ENCODE peak calls at places on chromosomes 2 and 18, in ten cellular contexts. One of them, this sample, is unnamed.

GRCh38 chr18:75384144-75384543 is 43.4 kb downstream of the SMIM21 start:
- DNase-seq in A673: no peak
- DNase-seq in BE2C: no peak
- DNase-seq in thoracic aorta: no peak
- DNase-seq in astrocyte of the spinal cord: no peak
- DNase-seq in prostate gland: no peak
- DNase-seq in right atrium auricular region: no peak
- DNase-seq in fibroblast of villous mesenchyme: no peak
- DNase-seq in fibroblast of the aortic adventitia: no peak
- DNase-seq in fibroblast of lung: no peak
- DNase-seq in this sample: no peak

GRCh38 chr2:58516695-58517094 is 275.6 kb upstream of the FANCL start:
- DNase-seq in fibroblast of lung: no peak
- DNase-seq in fibroblast of the aortic adventitia: no peak
- DNase-seq in right atrium auricular region: no peak
- DNase-seq in prostate gland: no peak
- DNase-seq in astrocyte of the spinal cord: no peak
- DNase-seq in A673: no peak
- DNase-seq in thoracic aorta: no peak
- DNase-seq in BE2C: no peak
- DNase-seq in fibroblast of villous mesenchyme: no peak
- DNase-seq in this sample: no peak

GRCh38 chr2:43576983-43577892 is 18.6 kb downstream of the THADA start:
- DNase-seq in astrocyte of the spinal cord: peak
- DNase-seq in fibroblast of the aortic adventitia: peak
- DNase-seq in fibroblast of lung: peak
- DNase-seq in BE2C: peak
- DNase-seq in A673: peak
- DNase-seq in prostate gland: peak
- DNase-seq in right atrium auricular region: no peak
- DNase-seq in thoracic aorta: no peak
- DNase-seq in fibroblast of villous mesenchyme: peak
- DNase-seq in this sample: no peak

GRCh38 chr2:80560298-80560697 is 255.7 kb upstream of the LRRTM1 start:
- DNase-seq in BE2C: no peak
- DNase-seq in thoracic aorta: no peak
- DNase-seq in fibroblast of villous mesenchyme: no peak
- DNase-seq in right atrium auricular region: no peak
- DNase-seq in astrocyte of the spinal cord: no peak
- DNase-seq in fibroblast of lung: no peak
- DNase-seq in A673: no peak
- DNase-seq in prostate gland: no peak
- DNase-seq in fibroblast of the aortic adventitia: no peak
- DNase-seq in this sample: no peak

GRCh38 chr18:73099759-73100158 is 232.0 kb upstream of the NETO1 start:
- DNase-seq in right atrium auricular region: no peak
- DNase-seq in astrocyte of the spinal cord: no peak
- DNase-seq in prostate gland: no peak
- DNase-seq in fibroblast of the aortic adventitia: no peak
- DNase-seq in fibroblast of villous mesenchyme: no peak
- DNase-seq in BE2C: no peak
- DNase-seq in fibroblast of lung: no peak
- DNase-seq in A673: no peak
- DNase-seq in thoracic aorta: no peak
- DNase-seq in this sample: no peak

GRCh38 chr2:205680067-205680466 is 2.2 kb upstream of the NRP2 start:
- DNase-seq in prostate gland: no peak
- DNase-seq in right atrium auricular region: no peak
- DNase-seq in BE2C: peak
- DNase-seq in A673: peak
- DNase-seq in fibroblast of lung: peak
- DNase-seq in fibroblast of the aortic adventitia: peak
- DNase-seq in fibroblast of villous mesenchyme: peak
- DNase-seq in astrocyte of the spinal cord: peak
- DNase-seq in thoracic aorta: no peak
- DNase-seq in this sample: peak

GRCh38 chr2:151904807-151905206 is 76.6 kb upstream of the ARL5A start:
- DNase-seq in right atrium auricular region: no peak
- DNase-seq in thoracic aorta: no peak
- DNase-seq in fibroblast of the aortic adventitia: peak
- DNase-seq in fibroblast of villous mesenchyme: no peak
- DNase-seq in prostate gland: no peak
- DNase-seq in A673: no peak
- DNase-seq in BE2C: no peak
- DNase-seq in fibroblast of lung: no peak
- DNase-seq in astrocyte of the spinal cord: no peak
- DNase-seq in this sample: no peak

GRCh38 chr2:169159686-169160085 is 90.3 kb downstream of the DHRS9 start:
- DNase-seq in astrocyte of the spinal cord: no peak
- DNase-seq in thoracic aorta: no peak
- DNase-seq in BE2C: no peak
- DNase-seq in A673: peak
- DNase-seq in fibroblast of villous mesenchyme: no peak
- DNase-seq in right atrium auricular region: no peak
- DNase-seq in fibroblast of lung: no peak
- DNase-seq in prostate gland: no peak
- DNase-seq in fibroblast of the aortic adventitia: no peak
- DNase-seq in this sample: no peak

GRCh38 chr2:8658064-8658862 is 23.6 kb upstream of the ID2 start:
- DNase-seq in fibroblast of villous mesenchyme: no peak
- DNase-seq in right atrium auricular region: no peak
- DNase-seq in fibroblast of lung: no peak
- DNase-seq in prostate gland: no peak
- DNase-seq in BE2C: no peak
- DNase-seq in A673: no peak
- DNase-seq in thoracic aorta: no peak
- DNase-seq in astrocyte of the spinal cord: no peak
- DNase-seq in fibroblast of the aortic adventitia: no peak
- DNase-seq in this sample: no peak

GRCh38 chr18:36872329-36872728 is 43.4 kb downstream of the KIAA1328 start:
- DNase-seq in astrocyte of the spinal cord: peak
- DNase-seq in fibroblast of lung: no peak
- DNase-seq in right atrium auricular region: no peak
- DNase-seq in A673: no peak
- DNase-seq in prostate gland: no peak
- DNase-seq in BE2C: no peak
- DNase-seq in fibroblast of the aortic adventitia: no peak
- DNase-seq in thoracic aorta: no peak
- DNase-seq in fibroblast of villous mesenchyme: no peak
- DNase-seq in this sample: no peak

GRCh38 chr2:127428057-127428814 is 10.0 kb downstream of the PROC start:
- DNase-seq in fibroblast of villous mesenchyme: no peak
- DNase-seq in A673: no peak
- DNase-seq in fibroblast of the aortic adventitia: no peak
- DNase-seq in right atrium auricular region: peak
- DNase-seq in thoracic aorta: no peak
- DNase-seq in prostate gland: no peak
- DNase-seq in BE2C: no peak
- DNase-seq in astrocyte of the spinal cord: no peak
- DNase-seq in fibroblast of lung: no peak
- DNase-seq in this sample: no peak

GRCh38 chr18:58996131-58996632 is 131.5 kb downstream of the ZNF532 start:
- DNase-seq in fibroblast of villous mesenchyme: peak
- DNase-seq in thoracic aorta: no peak
- DNase-seq in BE2C: no peak
- DNase-seq in prostate gland: no peak
- DNase-seq in fibroblast of lung: peak
- DNase-seq in astrocyte of the spinal cord: peak
- DNase-seq in A673: peak
- DNase-seq in right atrium auricular region: no peak
- DNase-seq in fibroblast of the aortic adventitia: peak
- DNase-seq in this sample: no peak

GRCh38 chr2:32622570-32623310 is 5.1 kb upstream of the TTC27 start:
- DNase-seq in prostate gland: no peak
- DNase-seq in fibroblast of villous mesenchyme: no peak
- DNase-seq in A673: no peak
- DNase-seq in right atrium auricular region: no peak
- DNase-seq in BE2C: no peak
- DNase-seq in thoracic aorta: no peak
- DNase-seq in astrocyte of the spinal cord: no peak
- DNase-seq in fibroblast of the aortic adventitia: peak
- DNase-seq in fibroblast of lung: no peak
- DNase-seq in this sample: no peak

GRCh38 chr2:175914846-175915245 is 87.2 kb downstream of the LNPK start:
- DNase-seq in A673: no peak
- DNase-seq in right atrium auricular region: no peak
- DNase-seq in fibroblast of the aortic adventitia: no peak
- DNase-seq in fibroblast of lung: no peak
- DNase-seq in astrocyte of the spinal cord: no peak
- DNase-seq in thoracic aorta: no peak
- DNase-seq in BE2C: no peak
- DNase-seq in fibroblast of villous mesenchyme: no peak
- DNase-seq in prostate gland: no peak
- DNase-seq in this sample: no peak

GRCh38 chr2:43355399-43355798 is 129.0 kb upstream of the ZFP36L2 start:
- DNase-seq in A673: no peak
- DNase-seq in astrocyte of the spinal cord: no peak
- DNase-seq in thoracic aorta: no peak
- DNase-seq in prostate gland: no peak
- DNase-seq in fibroblast of the aortic adventitia: no peak
- DNase-seq in fibroblast of lung: no peak
- DNase-seq in fibroblast of villous mesenchyme: no peak
- DNase-seq in right atrium auricular region: no peak
- DNase-seq in BE2C: no peak
- DNase-seq in this sample: no peak

GRCh38 chr2:204720874-204721273 is 175.6 kb downstream of the PARD3B start:
- DNase-seq in A673: no peak
- DNase-seq in fibroblast of villous mesenchyme: no peak
- DNase-seq in thoracic aorta: no peak
- DNase-seq in fibroblast of lung: no peak
- DNase-seq in astrocyte of the spinal cord: no peak
- DNase-seq in BE2C: no peak
- DNase-seq in fibroblast of the aortic adventitia: no peak
- DNase-seq in right atrium auricular region: no peak
- DNase-seq in prostate gland: no peak
- DNase-seq in this sample: no peak

GRCh38 chr2:239204143-239204875 is 196.5 kb downstream of the HDAC4 start:
- DNase-seq in right atrium auricular region: no peak
- DNase-seq in fibroblast of the aortic adventitia: no peak
- DNase-seq in fibroblast of lung: no peak
- DNase-seq in BE2C: no peak
- DNase-seq in prostate gland: no peak
- DNase-seq in fibroblast of villous mesenchyme: no peak
- DNase-seq in astrocyte of the spinal cord: no peak
- DNase-seq in A673: no peak
- DNase-seq in thoracic aorta: no peak
- DNase-seq in this sample: no peak

GRCh38 chr2:204468689-204469429 is 76.4 kb upstream of the PARD3B start:
- DNase-seq in astrocyte of the spinal cord: peak
- DNase-seq in prostate gland: no peak
- DNase-seq in fibroblast of the aortic adventitia: peak
- DNase-seq in A673: peak
- DNase-seq in right atrium auricular region: no peak
- DNase-seq in BE2C: peak
- DNase-seq in fibroblast of villous mesenchyme: peak
- DNase-seq in fibroblast of lung: peak
- DNase-seq in thoracic aorta: no peak
- DNase-seq in this sample: no peak

GRCh38 chr2:113278073-113278811 is 479 bp downstream of the PAX8 start:
- DNase-seq in fibroblast of lung: no peak
- DNase-seq in fibroblast of villous mesenchyme: no peak
- DNase-seq in thoracic aorta: no peak
- DNase-seq in fibroblast of the aortic adventitia: no peak
- DNase-seq in prostate gland: no peak
- DNase-seq in right atrium auricular region: no peak
- DNase-seq in A673: no peak
- DNase-seq in astrocyte of the spinal cord: no peak
- DNase-seq in BE2C: no peak
- DNase-seq in this sample: no peak
- H3K4me3 ChIP-seq in fibroblast of lung: no peak
- H3K4me3 ChIP-seq in fibroblast of villous mesenchyme: no peak
- H3K4me3 ChIP-seq in thoracic aorta: peak
- H3K4me3 ChIP-seq in fibroblast of the aortic adventitia: no peak
- H3K4me3 ChIP-seq in prostate gland: no peak
- H3K4me3 ChIP-seq in right atrium auricular region: no peak
- H3K4me3 ChIP-seq in A673: no peak
- H3K4me3 ChIP-seq in astrocyte of the spinal cord: no peak
- H3K4me3 ChIP-seq in BE2C: no peak
- H3K4me3 ChIP-seq in this sample: no peak

DNA sequence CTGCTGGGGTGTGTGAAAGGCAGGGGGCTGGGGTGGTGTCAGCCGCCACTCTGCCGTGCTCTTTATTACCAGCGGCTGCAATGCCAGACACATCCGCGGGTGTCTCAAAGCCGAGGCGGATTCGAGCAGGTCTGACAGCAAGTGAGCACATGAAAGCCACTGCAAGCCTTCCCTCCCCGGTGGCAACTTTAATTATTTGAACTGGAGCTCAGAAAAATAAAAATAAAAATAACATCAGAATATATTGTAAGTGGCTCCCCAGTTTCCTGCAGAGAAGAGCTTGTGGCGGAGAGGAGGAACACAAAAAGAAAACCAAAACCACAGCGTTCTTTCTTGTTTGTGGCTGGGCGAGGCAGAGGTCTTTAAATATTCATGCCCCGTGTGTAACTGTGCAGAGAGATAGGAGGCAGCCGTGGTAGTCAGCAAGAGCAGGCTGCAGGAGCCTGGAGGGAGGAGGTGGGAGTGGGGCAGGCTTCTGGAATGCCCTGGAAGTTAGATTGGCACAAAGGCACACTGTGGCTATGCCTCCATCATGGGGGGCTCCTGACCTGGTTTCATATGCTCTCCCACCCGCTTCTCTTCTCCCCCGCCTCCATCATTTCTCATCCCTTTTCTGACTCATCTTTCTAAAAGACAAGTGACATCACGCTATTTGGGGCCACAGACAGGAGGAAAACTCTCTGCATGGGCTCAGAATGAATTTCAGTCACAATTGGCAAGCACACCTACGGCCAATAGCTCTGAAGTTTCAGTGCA is 199.8 kb downstream of the CLIP4 start:
- DNase-seq in fibroblast of villous mesenchyme: no peak
- DNase-seq in thoracic aorta: no peak
- DNase-seq in A673: peak
- DNase-seq in fibroblast of the aortic adventitia: no peak
- DNase-seq in fibroblast of lung: no peak
- DNase-seq in right atrium auricular region: peak
- DNase-seq in astrocyte of the spinal cord: peak
- DNase-seq in BE2C: peak
- DNase-seq in prostate gland: peak
- DNase-seq in this sample: no peak
- TF ChIP-seq CTCF in fibroblast of villous mesenchyme: no peak
- TF ChIP-seq CTCF in thoracic aorta: no peak
- TF ChIP-seq CTCF in A673: peak
- TF ChIP-seq CTCF in fibroblast of the aortic adventitia: no peak
- TF ChIP-seq CTCF in fibroblast of lung: no peak
- TF ChIP-seq CTCF in right atrium auricular region: no peak
- TF ChIP-seq CTCF in astrocyte of the spinal cord: peak
- TF ChIP-seq CTCF in BE2C: peak
- TF ChIP-seq CTCF in prostate gland: no peak
- TF ChIP-seq CTCF in this sample: no peak

GRCh38 chr2:47072728-47073191 is 82.3 kb downstream of the STPG4 start:
- DNase-seq in fibroblast of lung: no peak
- DNase-seq in right atrium auricular region: no peak
- DNase-seq in astrocyte of the spinal cord: no peak
- DNase-seq in A673: no peak
- DNase-seq in prostate gland: no peak
- DNase-seq in fibroblast of villous mesenchyme: no peak
- DNase-seq in BE2C: peak
- DNase-seq in fibroblast of the aortic adventitia: no peak
- DNase-seq in thoracic aorta: no peak
- DNase-seq in this sample: no peak
- H3K4me3 ChIP-seq in fibroblast of lung: no peak
- H3K4me3 ChIP-seq in right atrium auricular region: no peak
- H3K4me3 ChIP-seq in astrocyte of the spinal cord: no peak
- H3K4me3 ChIP-seq in A673: no peak
- H3K4me3 ChIP-seq in prostate gland: no peak
- H3K4me3 ChIP-seq in fibroblast of villous mesenchyme: no peak
- H3K4me3 ChIP-seq in BE2C: peak
- H3K4me3 ChIP-seq in fibroblast of the aortic adventitia: no peak
- H3K4me3 ChIP-seq in thoracic aorta: peak
- H3K4me3 ChIP-seq in this sample: no peak

GRCh38 chr2:23449831-23450331 is 64.9 kb downstream of the KLHL29 start:
- DNase-seq in fibroblast of villous mesenchyme: no peak
- DNase-seq in prostate gland: no peak
- DNase-seq in thoracic aorta: no peak
- DNase-seq in fibroblast of the aortic adventitia: peak
- DNase-seq in right atrium auricular region: peak
- DNase-seq in A673: no peak
- DNase-seq in astrocyte of the spinal cord: no peak
- DNase-seq in BE2C: no peak
- DNase-seq in fibroblast of lung: no peak
- DNase-seq in this sample: no peak
- TF ChIP-seq CTCF in fibroblast of villous mesenchyme: no peak
- TF ChIP-seq CTCF in prostate gland: no peak
- TF ChIP-seq CTCF in thoracic aorta: no peak
- TF ChIP-seq CTCF in fibroblast of the aortic adventitia: no peak
- TF ChIP-seq CTCF in right atrium auricular region: no peak
- TF ChIP-seq CTCF in A673: no peak
- TF ChIP-seq CTCF in astrocyte of the spinal cord: no peak
- TF ChIP-seq CTCF in BE2C: no peak
- TF ChIP-seq CTCF in fibroblast of lung: no peak
- TF ChIP-seq CTCF in this sample: no peak